ENCODE peak calls at places on chromosomes 5 and 9, in six cellular contexts. J, V, U, B, T and D are unnamed samples.
A peak's percentile ranks its signal among the peaks of the same experiment; 100 is the strongest.

GRCh38 chr9:94623253-94623652 is 16.1 kb downstream of the FBP1 start:
- DNase-seq in T (peak; percentile 70), B (no peak), J (peak; percentile 80), U (peak; percentile 32), V (peak; percentile 60), D (no peak)

GRCh38 chr9:19074836-19075235 is 25.6 kb downstream of the RRAGA start:
- DNase-seq in T (no peak), U (peak; percentile 67), J (no peak), V (no peak), B (no peak), D (peak; percentile 20)

GRCh38 chr5:111742595-111742994 is 14.4 kb downstream of the NREP start:
- DNase-seq in J (no peak), V (no peak), U (peak; percentile 49), B (no peak), T (no peak), D (no peak)

GRCh38 chr9:116791314-116791713 is 104.2 kb downstream of the TRIM32 start:
- DNase-seq in V (no peak), J (no peak), T (no peak), B (no peak), U (no peak), D (no peak)

GRCh38 chr9:127397722-127398647 is 1.0 kb downstream of the SLC2A8 start:
- DNase-seq in B (peak; percentile 43), V (peak; percentile 70), T (peak; percentile 40), U (peak; percentile 47), J (peak; percentile 57), D (no peak)

GRCh38 chr5:170132642-170133448 is 27.1 kb downstream of the FOXI1 start:
- DNase-seq in J (no peak), U (peak; percentile 34), T (no peak), V (no peak), B (no peak), D (no peak)

GRCh38 chr9:75039006-75039405 is 10.9 kb upstream of the CARNMT1 start:
- DNase-seq in U (peak; percentile 25), B (no peak), T (no peak), V (no peak), J (no peak), D (no peak)

GRCh38 chr5:170491479-170491878 is 12.3 kb upstream of the KCNIP1 start:
- DNase-seq in U (peak; percentile 47), J (no peak), B (no peak), T (no peak), V (no peak), D (peak; percentile 43)

GRCh38 chr9:123775885-123776284 is 154.0 kb downstream of the DENND1A start:
- DNase-seq in B (no peak), V (no peak), U (no peak), T (no peak), J (no peak), D (no peak)

GRCh38 chr5:160289721-160290120 is 22.6 kb downstream of the CCNJL start:
- DNase-seq in B (no peak), U (peak; percentile 84), J (no peak), V (peak; percentile 79), T (peak; percentile 54), D (peak; percentile 18)

GRCh38 chr5:154756871-154757646 is 1.9 kb downstream of the LARP1 start:
- DNase-seq in U (peak; percentile 43), T (peak; percentile 48), V (peak; percentile 73), B (peak; percentile 66), J (peak; percentile 53), D (no peak)

GRCh38 chr5:20694121-20694520 is 706.1 kb upstream of the CDH18 start:
- DNase-seq in B (no peak), U (peak; percentile 11), V (no peak), J (no peak), T (no peak), D (no peak)

GRCh38 chr5:28398185-28398584 is 1359.8 kb upstream of the CDH9 start:
- DNase-seq in V (no peak), B (no peak), J (no peak), T (no peak), U (no peak), D (no peak)

GRCh38 chr9:80899208-80899607 is 790.1 kb downstream of the TLE1 start:
- DNase-seq in U (no peak), B (no peak), V (no peak), J (no peak), T (no peak), D (no peak)

GRCh38 chr5:164672190-164672589 is 1166.8 kb downstream of the MAT2B start:
- DNase-seq in B (no peak), V (no peak), J (no peak), T (no peak), U (no peak), D (no peak)

GRCh38 chr9:61673247-61673646 is 483.4 kb downstream of the SPATA31A7 start:
- DNase-seq in V (no peak), J (no peak), B (no peak), T (no peak), U (no peak), D (no peak)

GRCh38 chr9:136328011-136328621 is 777 bp downstream of the GPSM1 start:
- DNase-seq in B (peak; percentile 68), T (peak; percentile 69), V (peak; percentile 71), U (peak; percentile 55), J (no peak), D (no peak)

GRCh38 chr5:51382759-51383493 is at the start of gene ISL1:
- DNase-seq in V (peak; percentile 56), B (peak; percentile 50), J (peak; percentile 63), T (peak; percentile 94), U (peak; percentile 98), D (peak; percentile 79)

GRCh38 chr5:139982157-139982974 is 60.7 kb downstream of the NRG2 start:
- DNase-seq in V (no peak), B (peak; percentile 28), T (peak; percentile 34), U (peak; percentile 77), J (peak; percentile 12), D (no peak)

GRCh38 chr5:91219141-91219802 is 163.8 kb downstream of the ARRDC3 start:
- DNase-seq in U (peak; percentile 93), J (peak; percentile 27), T (peak; percentile 48), V (no peak), B (no peak), D (peak; percentile 91)

GRCh38 chr5:36200513-36200912 is 41.2 kb downstream of the NADK2 start:
- DNase-seq in B (no peak), V (no peak), J (no peak), U (peak; percentile 88), T (no peak), D (peak; percentile 51)

GRCh38 chr5:61257421-61257820 is 74.6 kb upstream of the ZSWIM6 start:
- DNase-seq in J (no peak), B (no peak), T (no peak), U (no peak), V (no peak), D (no peak)

GRCh38 chr9:18824095-18824666 is 208.8 kb downstream of the SAXO1 start:
- DNase-seq in V (no peak), J (peak; percentile 17), B (no peak), T (no peak), U (peak; percentile 20), D (no peak)

GRCh38 chr9:16575878-16576245 is 294.6 kb downstream of the BNC2 start:
- DNase-seq in B (no peak), T (no peak), J (no peak), U (no peak), V (no peak), D (no peak)

GRCh38 chr9:135330307-135330631 is 149.3 kb upstream of the PPP1R26 start:
- DNase-seq in T (no peak), V (no peak), J (no peak), U (no peak), B (no peak), D (no peak)

GRCh38 chr9:17824191-17824926 is 245.5 kb downstream of the SH3GL2 start:
- DNase-seq in J (no peak), V (no peak), U (no peak), B (no peak), T (no peak), D (no peak)

GRCh38 chr5:36666304-36666703 is 59.9 kb downstream of the SLC1A3 start:
- DNase-seq in U (no peak), B (no peak), V (no peak), T (no peak), J (no peak), D (no peak)

GRCh38 chr9:130989391-130989790 is 19.6 kb upstream of the LAMC3 start:
- DNase-seq in V (no peak), T (no peak), U (no peak), J (no peak), B (no peak), D (no peak)

GRCh38 chr5:111227226-111227782 is 3.1 kb downstream of the CAMK4 start:
- DNase-seq in V (no peak), B (no peak), J (no peak), U (no peak), T (no peak), D (no peak)

GRCh38 chr9:5999443-6000104 is 15.8 kb downstream of the RANBP6 start:
- DNase-seq in J (no peak), B (no peak), T (no peak), U (no peak), V (no peak), D (no peak)

GRCh38 chr5:10839916-10840599 is 79.0 kb upstream of the DAP start:
- DNase-seq in V (no peak), U (no peak), B (no peak), T (no peak), J (no peak), D (no peak)

GRCh38 chr5:144194148-144194547 is 23.5 kb downstream of the KCTD16 start:
- DNase-seq in V (no peak), B (no peak), J (no peak), T (no peak), U (no peak), D (no peak)

GRCh38 chr5:111747336-111747735 is 9.7 kb downstream of the NREP start:
- DNase-seq in V (no peak), J (no peak), T (no peak), U (peak; percentile 72), B (no peak), D (peak; percentile 60)

GRCh38 chr5:132389453-132390286 is 20.2 kb downstream of the SLC22A5 start:
- DNase-seq in V (no peak), J (peak; percentile 71), T (peak; percentile 60), U (peak; percentile 100), B (no peak), D (peak; percentile 98)

GRCh38 chr5:95861221-95861857 is 38.8 kb upstream of the GLRX start:
- DNase-seq in T (peak; percentile 65), J (peak; percentile 53), B (peak; percentile 15), U (peak; percentile 98), V (peak; percentile 70), D (peak; percentile 69)

GRCh38 chr5:141484499-141485304 is at the start of gene PCDHGC4:
- DNase-seq in U (peak; percentile 19), T (no peak), B (peak; percentile 32), V (no peak), J (no peak), D (no peak)

GRCh38 chr5:125575561-125576504 is 829.4 kb upstream of the ZNF608 start:
- DNase-seq in V (no peak), J (peak; percentile 66), U (no peak), T (no peak), B (peak; percentile 59), D (no peak)

GRCh38 chr5:150113047-150113744 is 26.8 kb upstream of the CSF1R start:
- DNase-seq in T (peak; percentile 25), V (peak; percentile 51), U (peak; percentile 75), J (no peak), B (no peak), D (no peak)